ENCODE peak calls at places on chromosomes 5 and 9, in eight cellular contexts. One of them, this sample, is unnamed.

GRCh38 chr5:88944751-88945507 is 61.9 kb upstream of the MEF2C start:
- DNase-seq in breast epithelium: no peak
- DNase-seq in hepatocyte: no peak
- DNase-seq in AG04449: no peak
- DNase-seq in mucosa of descending colon: no peak
- DNase-seq in transverse colon: no peak
- DNase-seq in BJ: no peak
- DNase-seq in uterus: no peak
- DNase-seq in this sample: no peak

GRCh38 chr9:109639666-109640231 is 140.2 kb upstream of the PALM2AKAP2 start:
- DNase-seq in hepatocyte: no peak
- DNase-seq in uterus: no peak
- DNase-seq in mucosa of descending colon: peak; percentile 19
- DNase-seq in transverse colon: no peak
- DNase-seq in BJ: no peak
- DNase-seq in AG04449: no peak
- DNase-seq in breast epithelium: no peak
- DNase-seq in this sample: no peak

GRCh38 chr5:170533383-170533782 is 29.6 kb downstream of the KCNIP1 start:
- DNase-seq in BJ: no peak
- DNase-seq in breast epithelium: no peak
- DNase-seq in AG04449: no peak
- DNase-seq in hepatocyte: no peak
- DNase-seq in uterus: no peak
- DNase-seq in mucosa of descending colon: no peak
- DNase-seq in transverse colon: no peak
- DNase-seq in this sample: no peak

GRCh38 chr5:115573133-115573532 is 28.6 kb upstream of the FEM1C start:
- DNase-seq in transverse colon: no peak
- DNase-seq in hepatocyte: no peak
- DNase-seq in breast epithelium: no peak
- DNase-seq in mucosa of descending colon: no peak
- DNase-seq in AG04449: no peak
- DNase-seq in uterus: no peak
- DNase-seq in BJ: no peak
- DNase-seq in this sample: no peak

GRCh38 chr9:136640176-136641086 is 22.3 kb upstream of the EGFL7 start:
- DNase-seq in AG04449: no peak
- DNase-seq in BJ: no peak
- DNase-seq in uterus: peak; percentile 21
- DNase-seq in mucosa of descending colon: no peak
- DNase-seq in breast epithelium: no peak
- DNase-seq in hepatocyte: no peak
- DNase-seq in transverse colon: no peak
- DNase-seq in this sample: no peak

GRCh38 chr9:21965401-21965951 is 28.7 kb downstream of the CDKN2A start:
- DNase-seq in mucosa of descending colon: peak; percentile 77
- DNase-seq in transverse colon: peak; percentile 70
- DNase-seq in AG04449: no peak
- DNase-seq in BJ: no peak
- DNase-seq in breast epithelium: no peak
- DNase-seq in hepatocyte: peak; percentile 81
- DNase-seq in uterus: no peak
- DNase-seq in this sample: no peak

GRCh38 chr9:122402403-122403268 is 31.8 kb downstream of the PTGS1 start:
- DNase-seq in transverse colon: no peak
- DNase-seq in mucosa of descending colon: no peak
- DNase-seq in uterus: no peak
- DNase-seq in breast epithelium: no peak
- DNase-seq in AG04449: peak; percentile 89
- DNase-seq in BJ: peak; percentile 85
- DNase-seq in hepatocyte: peak; percentile 79
- DNase-seq in this sample: no peak

GRCh38 chr9:89461302-89461701 is 36.6 kb downstream of the SEMA4D start:
- DNase-seq in hepatocyte: no peak
- DNase-seq in transverse colon: no peak
- DNase-seq in AG04449: peak; percentile 5
- DNase-seq in BJ: no peak
- DNase-seq in uterus: no peak
- DNase-seq in breast epithelium: no peak
- DNase-seq in mucosa of descending colon: no peak
- DNase-seq in this sample: no peak

GRCh38 chr9:29212590-29213373 is 1639.5 kb upstream of the C9orf72 start:
- DNase-seq in uterus: peak; percentile 37
- DNase-seq in hepatocyte: peak; percentile 61
- DNase-seq in mucosa of descending colon: no peak
- DNase-seq in transverse colon: no peak
- DNase-seq in breast epithelium: no peak
- DNase-seq in AG04449: no peak
- DNase-seq in BJ: no peak
- DNase-seq in this sample: no peak

DNA sequence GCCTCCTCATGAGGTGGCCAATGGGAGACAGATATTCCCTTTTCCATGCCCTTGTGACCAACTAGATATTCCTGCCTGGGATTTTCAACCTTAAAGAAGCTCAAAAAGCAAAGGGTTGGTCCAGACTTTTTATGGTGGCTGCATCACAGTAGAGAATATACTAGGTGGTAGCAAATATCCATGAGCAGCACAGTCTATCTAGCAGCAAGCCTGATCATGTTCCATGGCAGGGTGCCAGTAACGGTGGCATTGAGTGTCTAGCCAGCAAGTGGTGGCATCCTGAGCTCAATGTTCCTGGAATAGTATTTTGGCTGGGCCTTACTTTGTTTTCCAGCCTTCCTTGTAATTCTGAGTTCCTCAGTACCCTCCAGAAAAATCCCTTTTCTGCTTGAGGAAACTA is 25.8 kb downstream of the CDC25C start:
- DNase-seq in mucosa of descending colon: no peak
- DNase-seq in hepatocyte: no peak
- DNase-seq in AG04449: no peak
- DNase-seq in breast epithelium: peak; percentile 91
- DNase-seq in transverse colon: no peak
- DNase-seq in BJ: no peak
- DNase-seq in uterus: no peak
- DNase-seq in this sample: no peak
- TF ChIP-seq CTCF in mucosa of descending colon: no peak
- TF ChIP-seq CTCF in hepatocyte: no peak
- TF ChIP-seq CTCF in AG04449: no peak
- TF ChIP-seq CTCF in breast epithelium: no peak
- TF ChIP-seq CTCF in transverse colon: no peak
- TF ChIP-seq CTCF in BJ: no peak
- TF ChIP-seq CTCF in uterus: no peak
- TF ChIP-seq CTCF in this sample: no peak

GRCh38 chr9:132644251-132644650 is 25.5 kb downstream of the DDX31 start:
- DNase-seq in hepatocyte: no peak
- DNase-seq in breast epithelium: no peak
- DNase-seq in transverse colon: no peak
- DNase-seq in mucosa of descending colon: no peak
- DNase-seq in AG04449: no peak
- DNase-seq in uterus: no peak
- DNase-seq in BJ: no peak
- DNase-seq in this sample: no peak
- TF ChIP-seq CTCF in hepatocyte: no peak
- TF ChIP-seq CTCF in breast epithelium: no peak
- TF ChIP-seq CTCF in transverse colon: no peak
- TF ChIP-seq CTCF in mucosa of descending colon: no peak
- TF ChIP-seq CTCF in AG04449: no peak
- TF ChIP-seq CTCF in uterus: no peak
- TF ChIP-seq CTCF in BJ: no peak
- TF ChIP-seq CTCF in this sample: peak; percentile 34

GRCh38 chr5:175788155-175788787 is 83.1 kb upstream of the CPLX2 start:
- DNase-seq in AG04449: no peak
- DNase-seq in hepatocyte: no peak
- DNase-seq in BJ: no peak
- DNase-seq in transverse colon: no peak
- DNase-seq in uterus: no peak
- DNase-seq in breast epithelium: no peak
- DNase-seq in mucosa of descending colon: no peak
- DNase-seq in this sample: no peak

GRCh38 chr5:175784230-175784629 is 87.1 kb upstream of the CPLX2 start:
- DNase-seq in uterus: no peak
- DNase-seq in breast epithelium: no peak
- DNase-seq in BJ: no peak
- DNase-seq in mucosa of descending colon: no peak
- DNase-seq in transverse colon: no peak
- DNase-seq in AG04449: no peak
- DNase-seq in hepatocyte: no peak
- DNase-seq in this sample: no peak

GRCh38 chr5:175790796-175791195 is 80.6 kb upstream of the CPLX2 start:
- DNase-seq in BJ: no peak
- DNase-seq in transverse colon: no peak
- DNase-seq in hepatocyte: no peak
- DNase-seq in mucosa of descending colon: no peak
- DNase-seq in breast epithelium: no peak
- DNase-seq in uterus: no peak
- DNase-seq in AG04449: no peak
- DNase-seq in this sample: no peak

DNA sequence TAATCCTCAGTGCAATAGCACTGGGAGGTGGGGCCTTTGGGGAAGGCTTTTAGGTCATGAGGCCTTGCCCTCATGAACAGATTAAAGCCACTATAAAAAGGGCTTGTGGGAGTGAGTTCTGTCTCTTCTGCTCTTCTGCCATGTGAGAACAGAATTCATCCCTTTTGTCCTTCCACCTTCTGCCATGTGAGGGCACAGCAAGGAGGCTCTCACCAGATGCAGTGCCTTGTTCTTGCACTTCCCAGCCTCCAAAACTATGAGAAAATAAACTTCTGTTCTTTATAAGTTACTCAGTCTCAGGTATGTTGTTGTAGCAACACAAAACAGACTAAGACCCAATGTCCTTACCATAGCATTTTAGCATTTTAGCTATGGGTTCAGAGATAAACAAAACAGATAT is 81.7 kb upstream of the CPLX2 start:
- DNase-seq in breast epithelium: no peak
- DNase-seq in transverse colon: no peak
- DNase-seq in AG04449: no peak
- DNase-seq in mucosa of descending colon: no peak
- DNase-seq in hepatocyte: no peak
- DNase-seq in BJ: no peak
- DNase-seq in uterus: no peak
- DNase-seq in this sample: no peak
- TF ChIP-seq CTCF in breast epithelium: no peak
- TF ChIP-seq CTCF in transverse colon: no peak
- TF ChIP-seq CTCF in AG04449: no peak
- TF ChIP-seq CTCF in mucosa of descending colon: no peak
- TF ChIP-seq CTCF in hepatocyte: no peak
- TF ChIP-seq CTCF in BJ: no peak
- TF ChIP-seq CTCF in uterus: no peak
- TF ChIP-seq CTCF in this sample: no peak

DNA sequence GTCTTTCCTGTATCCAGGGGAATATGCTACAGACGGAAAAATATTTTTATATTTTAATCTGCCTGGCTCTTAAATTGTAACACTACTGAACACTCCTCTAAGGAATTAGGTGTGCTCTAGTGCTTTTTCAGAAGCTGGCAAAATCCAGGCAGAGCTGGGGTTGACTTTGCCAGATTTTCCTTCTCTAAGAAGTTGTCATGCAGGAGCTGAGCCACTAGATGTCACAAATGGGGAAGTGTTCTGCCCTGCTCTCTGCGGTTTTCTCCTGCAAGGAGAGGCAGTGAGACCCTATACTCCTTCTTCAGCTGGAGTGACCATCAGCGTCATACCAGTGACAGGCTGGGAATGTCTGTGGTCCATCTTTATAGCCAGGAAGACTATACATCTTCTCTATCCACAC is 112.5 kb downstream of the HAPLN1 start:
- DNase-seq in hepatocyte: peak; percentile 78
- DNase-seq in AG04449: no peak
- DNase-seq in breast epithelium: no peak
- DNase-seq in BJ: no peak
- DNase-seq in mucosa of descending colon: no peak
- DNase-seq in uterus: no peak
- DNase-seq in transverse colon: peak; percentile 7
- DNase-seq in this sample: no peak
- TF ChIP-seq CTCF in hepatocyte: peak; percentile 63
- TF ChIP-seq CTCF in AG04449: peak; percentile 62
- TF ChIP-seq CTCF in breast epithelium: no peak
- TF ChIP-seq CTCF in BJ: peak; percentile 59
- TF ChIP-seq CTCF in mucosa of descending colon: peak; percentile 30
- TF ChIP-seq CTCF in uterus: no peak
- TF ChIP-seq CTCF in transverse colon: no peak
- TF ChIP-seq CTCF in this sample: peak; percentile 83

DNA sequence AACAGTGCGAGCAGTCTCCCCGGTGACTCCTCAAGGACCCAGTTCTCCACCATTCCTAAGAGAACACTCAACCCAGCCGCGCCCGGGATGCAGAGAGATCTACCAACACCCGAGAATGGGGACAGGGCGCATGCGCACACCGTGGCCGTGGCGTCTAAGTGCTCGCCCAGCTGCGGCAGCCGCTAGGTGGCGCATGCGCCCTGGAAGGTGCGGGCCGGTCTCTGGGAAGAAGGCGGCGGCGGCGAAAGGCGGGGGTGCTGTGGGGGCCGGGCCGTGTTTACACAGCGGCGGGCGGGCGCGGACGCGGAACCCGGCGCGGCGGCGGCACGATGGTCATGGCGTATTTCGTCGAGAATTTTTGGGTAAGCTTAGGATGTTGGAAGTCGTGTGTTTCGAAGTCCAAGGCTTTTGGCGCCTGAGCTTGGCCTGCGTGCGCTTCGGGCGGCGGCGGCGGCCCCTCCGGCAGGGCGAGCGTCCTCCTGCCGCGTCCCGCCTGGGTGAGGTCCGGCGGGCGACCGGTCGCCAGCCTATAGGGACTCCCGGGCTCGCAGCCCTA is at the start of gene FCHO2:
- DNase-seq in BJ: peak; percentile 68
- DNase-seq in AG04449: peak; percentile 65
- DNase-seq in hepatocyte: peak; percentile 100
- DNase-seq in transverse colon: peak; percentile 99
- DNase-seq in uterus: peak; percentile 98
- DNase-seq in breast epithelium: peak; percentile 94
- DNase-seq in mucosa of descending colon: peak; percentile 99
- DNase-seq in this sample: peak; percentile 99
- TF ChIP-seq CTCF in BJ: peak; percentile 81
- TF ChIP-seq CTCF in AG04449: peak; percentile 95
- TF ChIP-seq CTCF in hepatocyte: peak; percentile 87
- TF ChIP-seq CTCF in transverse colon: peak; percentile 86
- TF ChIP-seq CTCF in uterus: peak; percentile 92
- TF ChIP-seq CTCF in breast epithelium: peak; percentile 94
- TF ChIP-seq CTCF in mucosa of descending colon: peak; percentile 72
- TF ChIP-seq CTCF in this sample: peak; percentile 89